ENCODE peak calls at places on chromosomes 1 and 21, in six cellular contexts. F, Q, B, G, I and E are unnamed samples.

GRCh38 chr1:44801491-44802305 is 1.5 kb downstream of the PLK3 start:
- DNase-seq in F (no peak), I (peak; percentile 50), B (no peak), G (no peak), Q (peak; percentile 38), E (no peak)

GRCh38 chr1:114716304-114717158 is at the start of gene NRAS:
- DNase-seq in F (peak; percentile 91), I (peak; percentile 91), Q (peak; percentile 97), G (peak; percentile 97), B (peak; percentile 90), E (peak; percentile 89)

GRCh38 chr1:195745170-195746009 is 862.9 kb downstream of the KCNT2 start:
- DNase-seq in G (no peak), F (peak; percentile 61), B (peak; percentile 3), I (no peak), Q (no peak), E (no peak)

GRCh38 chr1:222043444-222044292 is 301.8 kb upstream of the DUSP10 start:
- DNase-seq in Q (no peak), B (no peak), F (peak; percentile 98), I (no peak), G (no peak), E (no peak)

GRCh38 chr1:109786531-109787021 is 22.9 kb upstream of the EPS8L3 start:
- DNase-seq in Q (peak; percentile 71), F (no peak), B (no peak), I (no peak), G (peak; percentile 57), E (peak; percentile 26)

GRCh38 chr1:1436634-1437032 is 1.1 kb downstream of the VWA1 start:
- DNase-seq in F (no peak), G (no peak), Q (no peak), B (no peak), I (no peak), E (no peak)

GRCh38 chr1:209584186-209584776 is 767 bp downstream of the CAMK1G start:
- DNase-seq in G (no peak), Q (no peak), B (no peak), F (no peak), I (no peak), E (no peak)

GRCh38 chr1:230281531-230281930 is 144.6 kb downstream of the PGBD5 start:
- DNase-seq in B (no peak), Q (no peak), F (peak; percentile 9), G (peak; percentile 64), I (peak; percentile 44), E (no peak)

GRCh38 chr1:94924967-94925366 is 1.9 kb downstream of the CNN3 start:
- DNase-seq in I (no peak), F (peak; percentile 44), B (no peak), Q (no peak), G (no peak), E (no peak)

GRCh38 chr1:23910144-23910543 is 3.0 kb downstream of the CNR2 start:
- DNase-seq in G (no peak), Q (no peak), B (no peak), I (no peak), F (no peak), E (no peak)

GRCh38 chr1:31765516-31765915 is 1.4 kb upstream of the ADGRB2 start:
- DNase-seq in B (no peak), G (no peak), I (no peak), Q (no peak), F (no peak), E (no peak)

GRCh38 chr1:16266411-16267118 is 29.6 kb upstream of the CPLANE2 start:
- DNase-seq in I (no peak), Q (no peak), F (peak; percentile 56), B (no peak), G (peak; percentile 17), E (no peak)

GRCh38 chr1:10932088-10932487 is 80.4 kb upstream of the TARDBP start:
- DNase-seq in Q (no peak), G (no peak), I (no peak), F (no peak), B (peak; percentile 87), E (no peak)

GRCh38 chr1:55276671-55277376 is 61.7 kb upstream of the USP24 start:
- DNase-seq in F (no peak), Q (no peak), G (peak; percentile 66), I (no peak), B (no peak), E (no peak)

GRCh38 chr1:58251415-58252073 is 295.0 kb downstream of the OMA1 start:
- DNase-seq in I (no peak), B (no peak), Q (no peak), F (no peak), G (no peak), E (no peak)

GRCh38 chr1:23417570-23417969 is 7.0 kb downstream of the TCEA3 start:
- DNase-seq in I (no peak), G (no peak), Q (no peak), F (no peak), B (no peak), E (no peak)

GRCh38 chr1:77424236-77424635 is 142.4 kb downstream of the AK5 start:
- DNase-seq in Q (no peak), I (no peak), F (peak; percentile 74), B (no peak), G (no peak), E (no peak)

GRCh38 chr1:46508760-46509159 is 19.1 kb downstream of the DMBX1 start:
- DNase-seq in F (peak; percentile 15), Q (no peak), B (no peak), I (no peak), G (no peak), E (no peak)

DNA sequence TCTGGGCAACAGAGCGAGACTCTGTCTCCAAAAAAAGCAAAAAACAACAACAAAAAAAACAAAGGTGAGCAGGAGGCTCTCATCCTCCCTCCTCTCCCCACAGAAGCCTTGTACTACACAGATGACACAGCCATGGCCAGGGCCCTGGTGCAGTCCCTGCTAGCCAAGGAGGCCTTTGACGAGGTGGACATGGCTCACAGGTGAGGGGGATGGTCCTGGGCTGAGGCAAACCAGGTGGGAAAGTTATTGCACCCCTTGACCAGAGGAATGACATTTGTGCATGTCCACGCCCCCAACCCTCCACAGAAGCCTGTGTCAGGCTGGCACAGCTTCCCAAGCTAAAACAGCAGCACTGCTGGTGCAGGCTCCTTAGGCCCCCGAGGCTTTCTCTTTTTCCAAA is 2.4 kb downstream of the ADPRS start:
- DNase-seq in Q (no peak), B (no peak), G (peak; percentile 53), F (no peak), I (no peak), E (no peak)
- H3K36me3 ChIP-seq in Q (no peaks in the 10 kb centered on the region), B (no peaks in the 10 kb centered on the region), G (peaks cover 56% of the 10 kb centered on the region), F (peaks cover 35% of the 10 kb centered on the region), I (no peaks in the 10 kb centered on the region), E (peaks cover 40% of the 10 kb centered on the region)

GRCh38 chr1:158084747-158085146 is 91.3 kb downstream of the KIRREL1 start:
- DNase-seq in Q (no peak), I (no peak), F (no peak), B (no peak), G (no peak), E (no peak)

GRCh38 chr1:158089925-158090675 is 90.6 kb upstream of the CD1D start:
- DNase-seq in G (no peak), B (no peak), F (no peak), Q (no peak), I (no peak), E (no peak)

GRCh38 chr1:158087320-158087927 is 93.3 kb upstream of the CD1D start:
- DNase-seq in Q (no peak), I (no peak), B (peak; percentile 71), G (no peak), F (peak; percentile 77), E (no peak)

GRCh38 chr1:158093376-158093775 is 87.3 kb upstream of the CD1D start:
- DNase-seq in I (no peak), B (no peak), G (no peak), F (no peak), Q (no peak), E (no peak)

DNA sequence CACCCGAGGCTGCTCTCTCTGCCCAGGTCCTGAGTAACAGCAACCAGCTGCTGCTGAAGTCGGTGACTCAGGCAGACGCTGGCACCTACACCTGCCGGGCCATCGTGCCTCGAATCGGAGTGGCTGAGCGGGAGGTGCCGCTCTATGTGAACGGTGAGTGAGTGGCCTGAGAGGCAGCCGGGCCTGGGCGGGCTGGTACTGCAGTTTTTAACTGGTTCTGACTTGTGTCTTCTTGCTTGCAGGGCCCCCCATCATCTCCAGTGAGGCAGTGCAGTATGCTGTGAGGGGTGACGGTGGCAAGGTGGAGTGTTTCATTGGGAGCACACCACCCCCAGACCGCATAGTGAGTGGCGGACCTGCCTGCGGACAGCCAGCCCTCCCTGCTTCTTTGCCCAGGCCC is 91.2 kb upstream of the CD1D start:
- DNase-seq in B (no peak), G (no peak), I (no peak), F (no peak), Q (no peak), E (no peak)
- H3K36me3 ChIP-seq in B (no peaks in the 10 kb centered on the region), G (peaks cover 96% of the 10 kb centered on the region), I (no peaks in the 10 kb centered on the region), F (peaks cover 85% of the 10 kb centered on the region), Q (no peaks in the 10 kb centered on the region), E (peaks cover 85% of the 10 kb centered on the region)

GRCh38 chr21:44856131-44856530 is 17.4 kb downstream of the PTTG1IP start:
- DNase-seq in G (no peak), F (no peak), I (peak; percentile 48), Q (peak; percentile 26), B (peak; percentile 4), E (no peak)

GRCh38 chr21:44855572-44855971 is 17.9 kb downstream of the PTTG1IP start:
- DNase-seq in B (no peak), I (peak; percentile 43), G (no peak), Q (peak; percentile 18), F (no peak), E (no peak)

GRCh38 chr21:44854664-44855446 is 18.6 kb downstream of the PTTG1IP start:
- DNase-seq in Q (peak; percentile 20), B (peak; percentile 2), F (no peak), I (peak; percentile 44), G (no peak), E (no peak)

GRCh38 chr21:44854391-44854663 is 19.2 kb downstream of the PTTG1IP start:
- DNase-seq in Q (peak; percentile 23), I (peak; percentile 25), F (no peak), B (no peak), G (no peak), E (no peak)

DNA sequence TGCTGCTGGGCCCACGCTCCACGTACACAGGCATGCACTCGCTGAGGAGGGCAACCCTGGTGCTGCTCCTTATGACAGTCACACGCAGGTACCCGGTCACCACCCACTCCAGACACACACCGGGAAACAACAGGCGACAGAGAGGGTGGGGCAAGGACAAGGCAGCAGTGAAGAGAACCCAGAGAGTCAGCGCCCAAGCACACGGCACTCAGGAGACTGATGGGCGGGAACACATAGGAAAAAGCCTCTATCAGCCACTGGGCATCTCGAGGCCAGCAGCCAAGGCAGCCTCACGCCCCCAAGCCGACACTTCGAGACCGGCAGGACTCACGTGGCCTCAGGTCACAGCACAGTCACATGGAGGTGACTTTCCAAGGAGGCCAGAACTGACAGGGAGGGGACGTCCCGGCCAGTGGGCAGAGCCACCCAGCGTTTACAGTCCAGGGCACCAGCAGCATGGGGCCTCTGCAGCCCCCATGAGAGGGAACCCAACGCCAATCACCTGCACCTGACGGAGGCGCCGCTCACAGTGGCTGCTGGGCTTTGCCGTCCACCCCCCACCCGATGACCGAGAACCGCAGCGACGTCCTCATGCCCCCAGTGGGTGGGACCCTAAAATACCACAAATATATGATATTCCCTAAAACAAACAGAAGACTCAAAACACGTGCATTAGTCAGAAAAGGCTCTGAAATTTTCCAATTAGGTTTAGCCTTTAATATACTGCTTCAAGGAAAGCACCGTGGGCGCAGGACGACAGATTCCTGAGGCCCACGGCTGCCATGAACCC is 19.7 kb downstream of the PTTG1IP start:
- DNase-seq in B (peak; percentile 4), G (no peak), Q (peak; percentile 56), F (no peak), I (peak; percentile 46), E (no peak)
- H3K36me3 ChIP-seq in B (peaks cover 10% of the 10 kb centered on the region), G (peaks cover 99% of the 10 kb centered on the region), Q (peaks cover 10% of the 10 kb centered on the region), F (peaks cover 71% of the 10 kb centered on the region), I (peaks cover 17% of the 10 kb centered on the region), E (peaks cover 91% of the 10 kb centered on the region)

GRCh38 chr1:156319664-156320063 is 18.4 kb downstream of the CCT3 start:
- DNase-seq in I (no peak), F (peak; percentile 34), G (no peak), B (peak; percentile 40), Q (no peak), E (no peak)
- H3K36me3 ChIP-seq in I (peaks cover 19% of the 10 kb centered on the region), F (peaks cover 71% of the 10 kb centered on the region), G (peaks cover 100% of the 10 kb centered on the region), B (peaks cover 53% of the 10 kb centered on the region), Q (peaks cover 33% of the 10 kb centered on the region), E (peaks cover 98% of the 10 kb centered on the region)